ENCODE peak calls at places on chromosome 16, in seven cellular contexts. One of them, this sample, is unnamed.

GRCh38 chr16:89375021-89375420 is 115.3 kb downstream of the ANKRD11 start:
- DNase-seq in NCI-H1092 treated with DMSO at 0.1 percent for 48 hours: no peak
- DNase-seq in GM20000: peak
- DNase-seq in NCI-H2171 treated with DMSO at 0.1 percent for 48 hours: peak
- DNase-seq in GM12878: no peak
- DNase-seq in foreskin keratinocyte: no peak
- DNase-seq in NCI-H460: no peak
- DNase-seq in this sample: peak

GRCh38 chr16:17063156-17063555 is 407.6 kb downstream of the XYLT1 start:
- DNase-seq in NCI-H2171 treated with DMSO at 0.1 percent for 48 hours: no peak
- DNase-seq in GM20000: no peak
- DNase-seq in NCI-H1092 treated with DMSO at 0.1 percent for 48 hours: no peak
- DNase-seq in GM12878: no peak
- DNase-seq in NCI-H460: no peak
- DNase-seq in foreskin keratinocyte: peak
- DNase-seq in this sample: no peak

GRCh38 chr16:73298562-73298961 is 250.6 kb upstream of the ZFHX3 start:
- DNase-seq in foreskin keratinocyte: no peak
- DNase-seq in GM12878: no peak
- DNase-seq in GM20000: no peak
- DNase-seq in NCI-H1092 treated with DMSO at 0.1 percent for 48 hours: no peak
- DNase-seq in NCI-H460: no peak
- DNase-seq in NCI-H2171 treated with DMSO at 0.1 percent for 48 hours: no peak
- DNase-seq in this sample: no peak

GRCh38 chr16:74650966-74651567 is 15.6 kb downstream of the RFWD3 start:
- DNase-seq in NCI-H2171 treated with DMSO at 0.1 percent for 48 hours: peak
- DNase-seq in GM20000: no peak
- DNase-seq in GM12878: no peak
- DNase-seq in NCI-H460: no peak
- DNase-seq in NCI-H1092 treated with DMSO at 0.1 percent for 48 hours: no peak
- DNase-seq in foreskin keratinocyte: no peak
- DNase-seq in this sample: no peak

GRCh38 chr16:69324013-69324531 is 6.3 kb downstream of the PDF start:
- DNase-seq in NCI-H1092 treated with DMSO at 0.1 percent for 48 hours: no peak
- DNase-seq in GM20000: no peak
- DNase-seq in NCI-H460: no peak
- DNase-seq in GM12878: no peak
- DNase-seq in foreskin keratinocyte: no peak
- DNase-seq in NCI-H2171 treated with DMSO at 0.1 percent for 48 hours: no peak
- DNase-seq in this sample: no peak

GRCh38 chr16:2867987-2868789 is 10.2 kb upstream of the PRSS22 start:
- DNase-seq in NCI-H460: peak
- DNase-seq in NCI-H1092 treated with DMSO at 0.1 percent for 48 hours: peak
- DNase-seq in GM12878: peak
- DNase-seq in NCI-H2171 treated with DMSO at 0.1 percent for 48 hours: peak
- DNase-seq in foreskin keratinocyte: peak
- DNase-seq in GM20000: peak
- DNase-seq in this sample: peak

GRCh38 chr16:69672998-69673713 is 53.2 kb downstream of the NQO1 start:
- DNase-seq in GM20000: no peak
- DNase-seq in NCI-H1092 treated with DMSO at 0.1 percent for 48 hours: no peak
- DNase-seq in NCI-H460: no peak
- DNase-seq in NCI-H2171 treated with DMSO at 0.1 percent for 48 hours: no peak
- DNase-seq in GM12878: no peak
- DNase-seq in foreskin keratinocyte: no peak
- DNase-seq in this sample: no peak

GRCh38 chr16:31451681-31452351 is 7.5 kb upstream of the ARMC5 start:
- DNase-seq in GM12878: no peak
- DNase-seq in NCI-H2171 treated with DMSO at 0.1 percent for 48 hours: peak
- DNase-seq in NCI-H460: peak
- DNase-seq in foreskin keratinocyte: peak
- DNase-seq in NCI-H1092 treated with DMSO at 0.1 percent for 48 hours: peak
- DNase-seq in GM20000: no peak
- DNase-seq in this sample: no peak

GRCh38 chr16:58264961-58265479 is 29.8 kb downstream of the PRSS54 start:
- DNase-seq in NCI-H1092 treated with DMSO at 0.1 percent for 48 hours: no peak
- DNase-seq in foreskin keratinocyte: peak
- DNase-seq in NCI-H460: peak
- DNase-seq in GM20000: no peak
- DNase-seq in GM12878: no peak
- DNase-seq in NCI-H2171 treated with DMSO at 0.1 percent for 48 hours: no peak
- DNase-seq in this sample: no peak

GRCh38 chr16:4615389-4616046 is 830 bp upstream of the UBALD1 start:
- DNase-seq in foreskin keratinocyte: no peak
- DNase-seq in NCI-H1092 treated with DMSO at 0.1 percent for 48 hours: no peak
- DNase-seq in NCI-H460: no peak
- DNase-seq in NCI-H2171 treated with DMSO at 0.1 percent for 48 hours: no peak
- DNase-seq in GM12878: no peak
- DNase-seq in GM20000: no peak
- DNase-seq in this sample: no peak

GRCh38 chr16:67279296-67280089 is at the start of gene PLEKHG4:
- DNase-seq in foreskin keratinocyte: no peak
- DNase-seq in GM12878: peak
- DNase-seq in NCI-H460: peak
- DNase-seq in NCI-H1092 treated with DMSO at 0.1 percent for 48 hours: peak
- DNase-seq in NCI-H2171 treated with DMSO at 0.1 percent for 48 hours: peak
- DNase-seq in GM20000: peak
- DNase-seq in this sample: peak

GRCh38 chr16:54462151-54462651 is 175.6 kb upstream of the IRX3 start:
- DNase-seq in NCI-H1092 treated with DMSO at 0.1 percent for 48 hours: no peak
- DNase-seq in NCI-H460: no peak
- DNase-seq in GM20000: no peak
- DNase-seq in GM12878: no peak
- DNase-seq in NCI-H2171 treated with DMSO at 0.1 percent for 48 hours: no peak
- DNase-seq in foreskin keratinocyte: no peak
- DNase-seq in this sample: no peak

GRCh38 chr16:19367335-19367734 is 50.3 kb upstream of the TMC5 start:
- DNase-seq in foreskin keratinocyte: no peak
- DNase-seq in NCI-H2171 treated with DMSO at 0.1 percent for 48 hours: no peak
- DNase-seq in NCI-H1092 treated with DMSO at 0.1 percent for 48 hours: no peak
- DNase-seq in GM12878: no peak
- DNase-seq in NCI-H460: no peak
- DNase-seq in GM20000: no peak
- DNase-seq in this sample: no peak

GRCh38 chr16:66275795-66276428 is 90.6 kb upstream of the CDH5 start:
- DNase-seq in foreskin keratinocyte: peak
- DNase-seq in NCI-H1092 treated with DMSO at 0.1 percent for 48 hours: peak
- DNase-seq in GM20000: peak
- DNase-seq in NCI-H2171 treated with DMSO at 0.1 percent for 48 hours: peak
- DNase-seq in GM12878: no peak
- DNase-seq in NCI-H460: peak
- DNase-seq in this sample: peak

GRCh38 chr16:50614956-50615727 is 66.0 kb downstream of the SNX20 start:
- DNase-seq in NCI-H460: no peak
- DNase-seq in NCI-H1092 treated with DMSO at 0.1 percent for 48 hours: no peak
- DNase-seq in GM20000: no peak
- DNase-seq in NCI-H2171 treated with DMSO at 0.1 percent for 48 hours: no peak
- DNase-seq in foreskin keratinocyte: no peak
- DNase-seq in GM12878: no peak
- DNase-seq in this sample: no peak

GRCh38 chr16:81627024-81627423 is 152.1 kb upstream of the PLCG2 start:
- DNase-seq in GM20000: no peak
- DNase-seq in GM12878: no peak
- DNase-seq in foreskin keratinocyte: peak
- DNase-seq in NCI-H1092 treated with DMSO at 0.1 percent for 48 hours: no peak
- DNase-seq in NCI-H460: no peak
- DNase-seq in NCI-H2171 treated with DMSO at 0.1 percent for 48 hours: no peak
- DNase-seq in this sample: no peak

GRCh38 chr16:77995843-77996455 is 26.4 kb upstream of the CLEC3A start:
- DNase-seq in GM12878: no peak
- DNase-seq in GM20000: no peak
- DNase-seq in NCI-H1092 treated with DMSO at 0.1 percent for 48 hours: no peak
- DNase-seq in NCI-H460: no peak
- DNase-seq in foreskin keratinocyte: no peak
- DNase-seq in NCI-H2171 treated with DMSO at 0.1 percent for 48 hours: no peak
- DNase-seq in this sample: no peak

GRCh38 chr16:72858611-72859493 is 189.1 kb downstream of the ZFHX3 start:
- DNase-seq in NCI-H1092 treated with DMSO at 0.1 percent for 48 hours: no peak
- DNase-seq in NCI-H2171 treated with DMSO at 0.1 percent for 48 hours: no peak
- DNase-seq in GM20000: no peak
- DNase-seq in NCI-H460: no peak
- DNase-seq in GM12878: no peak
- DNase-seq in foreskin keratinocyte: no peak
- DNase-seq in this sample: no peak

GRCh38 chr16:66228791-66229190 is 137.7 kb upstream of the CDH5 start:
- DNase-seq in foreskin keratinocyte: no peak
- DNase-seq in GM20000: no peak
- DNase-seq in NCI-H460: no peak
- DNase-seq in NCI-H1092 treated with DMSO at 0.1 percent for 48 hours: no peak
- DNase-seq in NCI-H2171 treated with DMSO at 0.1 percent for 48 hours: no peak
- DNase-seq in GM12878: no peak
- DNase-seq in this sample: no peak

GRCh38 chr16:60087530-60087929 is 1353.4 kb upstream of the GOT2 start:
- DNase-seq in NCI-H2171 treated with DMSO at 0.1 percent for 48 hours: no peak
- DNase-seq in NCI-H460: no peak
- DNase-seq in NCI-H1092 treated with DMSO at 0.1 percent for 48 hours: no peak
- DNase-seq in GM20000: no peak
- DNase-seq in GM12878: no peak
- DNase-seq in foreskin keratinocyte: no peak
- DNase-seq in this sample: no peak

GRCh38 chr16:86567701-86568571 is 1.3 kb downstream of the FOXC2 start:
- DNase-seq in GM20000: no peak
- DNase-seq in NCI-H1092 treated with DMSO at 0.1 percent for 48 hours: no peak
- DNase-seq in NCI-H2171 treated with DMSO at 0.1 percent for 48 hours: no peak
- DNase-seq in NCI-H460: no peak
- DNase-seq in GM12878: no peak
- DNase-seq in foreskin keratinocyte: no peak
- DNase-seq in this sample: no peak

GRCh38 chr16:80656731-80657150 is 115.9 kb downstream of the DYNLRB2 start:
- DNase-seq in GM12878: peak
- DNase-seq in foreskin keratinocyte: no peak
- DNase-seq in NCI-H460: no peak
- DNase-seq in NCI-H1092 treated with DMSO at 0.1 percent for 48 hours: no peak
- DNase-seq in GM20000: peak
- DNase-seq in NCI-H2171 treated with DMSO at 0.1 percent for 48 hours: no peak
- DNase-seq in this sample: peak

GRCh38 chr16:86723699-86724098 is 145.3 kb downstream of the FOXL1 start:
- DNase-seq in GM12878: no peak
- DNase-seq in foreskin keratinocyte: no peak
- DNase-seq in NCI-H2171 treated with DMSO at 0.1 percent for 48 hours: no peak
- DNase-seq in NCI-H460: no peak
- DNase-seq in GM20000: no peak
- DNase-seq in NCI-H1092 treated with DMSO at 0.1 percent for 48 hours: no peak
- DNase-seq in this sample: no peak

GRCh38 chr16:84105286-84105815 is 11.4 kb downstream of the MBTPS1 start:
- DNase-seq in foreskin keratinocyte: no peak
- DNase-seq in NCI-H460: no peak
- DNase-seq in GM12878: no peak
- DNase-seq in NCI-H1092 treated with DMSO at 0.1 percent for 48 hours: no peak
- DNase-seq in GM20000: no peak
- DNase-seq in NCI-H2171 treated with DMSO at 0.1 percent for 48 hours: no peak
- DNase-seq in this sample: no peak

GRCh38 chr16:84459941-84460405 is 44.5 kb downstream of the MEAK7 start:
- DNase-seq in NCI-H1092 treated with DMSO at 0.1 percent for 48 hours: no peak
- DNase-seq in NCI-H460: no peak
- DNase-seq in foreskin keratinocyte: no peak
- DNase-seq in GM12878: no peak
- DNase-seq in GM20000: no peak
- DNase-seq in NCI-H2171 treated with DMSO at 0.1 percent for 48 hours: peak
- DNase-seq in this sample: no peak

GRCh38 chr16:286491-287297 is 3.7 kb downstream of the PDIA2 start:
- DNase-seq in GM20000: no peak
- DNase-seq in NCI-H2171 treated with DMSO at 0.1 percent for 48 hours: no peak
- DNase-seq in foreskin keratinocyte: no peak
- DNase-seq in NCI-H460: no peak
- DNase-seq in GM12878: no peak
- DNase-seq in NCI-H1092 treated with DMSO at 0.1 percent for 48 hours: no peak
- DNase-seq in this sample: no peak

GRCh38 chr16:49780436-49780835 is 75.5 kb downstream of the ZNF423 start:
- DNase-seq in GM12878: no peak
- DNase-seq in NCI-H460: no peak
- DNase-seq in GM20000: no peak
- DNase-seq in foreskin keratinocyte: no peak
- DNase-seq in NCI-H1092 treated with DMSO at 0.1 percent for 48 hours: no peak
- DNase-seq in NCI-H2171 treated with DMSO at 0.1 percent for 48 hours: no peak
- DNase-seq in this sample: no peak

GRCh38 chr16:66844342-66845079 is at the start of gene CA7:
- DNase-seq in GM12878: no peak
- DNase-seq in GM20000: no peak
- DNase-seq in NCI-H460: no peak
- DNase-seq in foreskin keratinocyte: no peak
- DNase-seq in NCI-H1092 treated with DMSO at 0.1 percent for 48 hours: no peak
- DNase-seq in NCI-H2171 treated with DMSO at 0.1 percent for 48 hours: no peak
- DNase-seq in this sample: no peak

GRCh38 chr16:70430667-70431536 is 8.0 kb downstream of the ST3GAL2 start:
- DNase-seq in NCI-H2171 treated with DMSO at 0.1 percent for 48 hours: no peak
- DNase-seq in foreskin keratinocyte: no peak
- DNase-seq in GM12878: peak
- DNase-seq in GM20000: peak
- DNase-seq in NCI-H1092 treated with DMSO at 0.1 percent for 48 hours: no peak
- DNase-seq in NCI-H460: no peak
- DNase-seq in this sample: peak

This sample was measured in GM13976.